ENCODE peak calls at places on chromosomes 11 and 22, in seven cellular contexts. F is ureter; T is mucosa of descending colon; I is EH; P is stimulated activated CD4-positive, alpha-beta T cell treated with anti-CD3 and anti-CD28 coated beads, Interleukin-4, amount 100 ng/mL, for 48 hours; Y is AG20443; J is upper lobe of right lung. L is an unnamed sample.

GRCh38 chr11:16001899-16002426 is 354.4 kb downstream of the SOX6 start:
- DNase-seq in Y (peak), J (peak), I (peak), T (peak), F (no peak), P (no peak), L (peak)

GRCh38 chr11:67501854-67502253 is 3.3 kb downstream of the PITPNM1 start:
- DNase-seq in J (no peak), I (no peak), F (no peak), Y (no peak), T (no peak), P (no peak), L (no peak)

GRCh38 chr11:41486436-41486835 is 27.0 kb upstream of the LRRC4C start:
- DNase-seq in P (no peak), F (no peak), J (no peak), T (no peak), Y (no peak), I (no peak), L (no peak)

GRCh38 chr11:32154275-32154674 is 63.4 kb downstream of the RCN1 start:
- DNase-seq in T (no peak), F (no peak), Y (no peak), P (no peak), I (peak), J (no peak), L (no peak)

GRCh38 chr11:57777969-57778317 is 16.3 kb downstream of the CTNND1 start:
- DNase-seq in F (no peak), T (peak), J (no peak), I (peak), Y (no peak), P (no peak), L (no peak)

GRCh38 chr11:122843281-122844150 is 5.2 kb downstream of the CRTAM start:
- DNase-seq in F (no peak), J (no peak), T (no peak), P (peak), Y (no peak), I (no peak), L (no peak)

GRCh38 chr11:72228844-72229231 is 4.3 kb downstream of the INPPL1 start:
- DNase-seq in F (peak), T (no peak), Y (no peak), I (no peak), P (no peak), J (peak), L (no peak)

GRCh38 chr11:119024430-119025098 is 6.0 kb downstream of the TRAPPC4 start:
- DNase-seq in P (no peak), Y (no peak), I (no peak), T (no peak), F (no peak), J (no peak), L (no peak)

GRCh38 chr11:19938051-19938856 is 222.0 kb downstream of the DBX1 start:
- DNase-seq in I (peak), J (no peak), T (peak), F (no peak), Y (peak), P (peak), L (no peak)

GRCh38 chr11:6377902-6378694 is 12.2 kb upstream of the SMPD1 start:
- DNase-seq in I (no peak), J (no peak), T (no peak), Y (no peak), F (no peak), P (no peak), L (no peak)

GRCh38 chr11:119120639-119121007 is 757 bp upstream of the HINFP start:
- DNase-seq in I (peak), J (no peak), T (no peak), F (no peak), Y (peak), P (no peak), L (peak)

GRCh38 chr11:19777342-19778102 is 64.9 kb downstream of the NAV2 start:
- DNase-seq in Y (peak), P (no peak), J (no peak), T (peak), I (peak), F (no peak), L (peak)

GRCh38 chr11:9090488-9091043 is 833 bp downstream of the SCUBE2 start:
- DNase-seq in Y (no peak), J (no peak), P (no peak), T (no peak), I (peak), F (no peak), L (no peak)

GRCh38 chr11:11661356-11662040 is 39.7 kb upstream of the GALNT18 start:
- DNase-seq in F (no peak), I (no peak), T (no peak), Y (no peak), P (no peak), J (no peak), L (no peak)

GRCh38 chr11:120974466-120974865 is 49.4 kb upstream of the TBCEL start:
- DNase-seq in Y (no peak), I (no peak), J (no peak), F (no peak), P (no peak), T (no peak), L (no peak)

GRCh38 chr11:104668797-104669463 is 229.3 kb downstream of the CASP12 start:
- DNase-seq in F (no peak), P (no peak), T (no peak), Y (peak), J (no peak), I (peak), L (peak)

GRCh38 chr11:83063073-83063754 is 8.5 kb downstream of the RAB30 start:
- DNase-seq in I (peak), P (no peak), J (no peak), T (no peak), F (no peak), Y (peak), L (no peak)

GRCh38 chr11:128726464-128727139 is 32.7 kb downstream of the FLI1 start:
- DNase-seq in P (no peak), J (no peak), F (no peak), I (no peak), Y (no peak), T (no peak), L (no peak)

GRCh38 chr11:120881591-120881990 is 142.3 kb upstream of the TBCEL start:
- DNase-seq in F (no peak), T (no peak), J (no peak), Y (no peak), I (no peak), P (no peak), L (no peak)

GRCh38 chr11:76626921-76627391 is 43.6 kb downstream of the LRRC32 start:
- DNase-seq in I (peak), P (peak), Y (peak), F (peak), T (no peak), J (no peak), L (no peak)

GRCh38 chr11:78788533-78788932 is 213.9 kb upstream of the NARS2 start:
- DNase-seq in J (no peak), I (no peak), T (no peak), P (no peak), F (no peak), Y (no peak), L (no peak)

GRCh38 chr11:116225784-116226410 is 546.9 kb downstream of the BUD13 start:
- DNase-seq in T (no peak), I (no peak), J (no peak), F (no peak), Y (no peak), P (no peak), L (no peak)

GRCh38 chr11:107472966-107473365 is 15.3 kb upstream of the CWF19L2 start:
- DNase-seq in J (no peak), I (no peak), P (no peak), Y (no peak), F (no peak), T (no peak), L (no peak)

GRCh38 chr11:65645710-65646109 is 7.8 kb downstream of the SIPA1 start:
- DNase-seq in Y (no peak), F (no peak), T (no peak), P (no peak), J (peak), I (peak), L (no peak)

GRCh38 chr11:65432686-65433582 is 10.3 kb downstream of the NEAT1 start:
- DNase-seq in P (no peak), F (no peak), J (no peak), I (peak), Y (no peak), T (no peak), L (no peak)

GRCh38 chr11:45436118-45436517 is 150.0 kb upstream of the SYT13 start:
- DNase-seq in T (no peak), P (no peak), F (no peak), I (no peak), J (no peak), Y (no peak), L (no peak)

GRCh38 chr22:49589301-49589700 is 238.4 kb downstream of the BRD1 start:
- DNase-seq in Y (no peak), F (no peak), J (peak), P (no peak), I (no peak), T (no peak), L (no peak)

L was measured in AG04450.